ENCODE peak calls at places on chromosome 13, in six cellular contexts. One of them, this sample, is unnamed.

GRCh38 chr13:106348032-106348431 is 187.4 kb downstream of the EFNB2 start:
- DNase-seq in AG09319: no peak
- DNase-seq in upper lobe of left lung: no peak
- DNase-seq in mucosa of descending colon: no peak
- DNase-seq in pancreas: no peak
- DNase-seq in H9: no peak
- DNase-seq in this sample: no peak

GRCh38 chr13:44746690-44747089 is 170.6 kb upstream of the TSC22D1 start:
- DNase-seq in AG09319: no peak
- DNase-seq in upper lobe of left lung: no peak
- DNase-seq in mucosa of descending colon: no peak
- DNase-seq in pancreas: no peak
- DNase-seq in H9: no peak
- DNase-seq in this sample: no peak

GRCh38 chr13:23081246-23081645 is 99.5 kb upstream of the SGCG start:
- DNase-seq in AG09319: no peak
- DNase-seq in upper lobe of left lung: no peak
- DNase-seq in mucosa of descending colon: no peak
- DNase-seq in pancreas: no peak
- DNase-seq in H9: no peak
- DNase-seq in this sample: no peak

GRCh38 chr13:102721800-102722231 is 27.0 kb upstream of the METTL21C start:
- DNase-seq in AG09319: no peak
- DNase-seq in upper lobe of left lung: no peak
- DNase-seq in mucosa of descending colon: no peak
- DNase-seq in pancreas: no peak
- DNase-seq in H9: no peak
- DNase-seq in this sample: no peak

GRCh38 chr13:52001120-52001731 is 10.0 kb downstream of the ATP7B start:
- DNase-seq in AG09319: no peak
- DNase-seq in upper lobe of left lung: no peak
- DNase-seq in mucosa of descending colon: no peak
- DNase-seq in pancreas: no peak
- DNase-seq in H9: no peak
- DNase-seq in this sample: peak

GRCh38 chr13:67857581-67858310 is 627.6 kb upstream of the PCDH9 start:
- DNase-seq in AG09319: no peak
- DNase-seq in upper lobe of left lung: no peak
- DNase-seq in mucosa of descending colon: no peak
- DNase-seq in pancreas: no peak
- DNase-seq in H9: no peak
- DNase-seq in this sample: no peak

GRCh38 chr13:62704795-62705329 is 1289.2 kb upstream of the PCDH20 start:
- DNase-seq in AG09319: no peak
- DNase-seq in upper lobe of left lung: no peak
- DNase-seq in mucosa of descending colon: no peak
- DNase-seq in pancreas: no peak
- DNase-seq in H9: no peak
- DNase-seq in this sample: no peak

GRCh38 chr13:108315273-108315672 is 45.8 kb downstream of the TNFSF13B start:
- DNase-seq in AG09319: no peak
- DNase-seq in upper lobe of left lung: no peak
- DNase-seq in mucosa of descending colon: no peak
- DNase-seq in pancreas: no peak
- DNase-seq in H9: no peak
- DNase-seq in this sample: no peak

GRCh38 chr13:109500146-109500773 is 286.1 kb downstream of the IRS2 start:
- DNase-seq in AG09319: no peak
- DNase-seq in upper lobe of left lung: no peak
- DNase-seq in mucosa of descending colon: no peak
- DNase-seq in pancreas: no peak
- DNase-seq in H9: peak
- DNase-seq in this sample: no peak

GRCh38 chr13:30110301-30111070 is 196.9 kb downstream of the KATNAL1 start:
- DNase-seq in AG09319: no peak
- DNase-seq in upper lobe of left lung: no peak
- DNase-seq in mucosa of descending colon: no peak
- DNase-seq in pancreas: no peak
- DNase-seq in H9: no peak
- DNase-seq in this sample: no peak

GRCh38 chr13:30112602-30113435 is 194.5 kb downstream of the KATNAL1 start:
- DNase-seq in AG09319: peak
- DNase-seq in upper lobe of left lung: peak
- DNase-seq in mucosa of descending colon: peak
- DNase-seq in pancreas: peak
- DNase-seq in H9: peak
- DNase-seq in this sample: peak

GRCh38 chr13:30113531-30113930 is 193.8 kb downstream of the KATNAL1 start:
- DNase-seq in AG09319: no peak
- DNase-seq in upper lobe of left lung: no peak
- DNase-seq in mucosa of descending colon: peak
- DNase-seq in pancreas: no peak
- DNase-seq in H9: no peak
- DNase-seq in this sample: no peak

GRCh38 chr13:30109471-30110135 is 197.7 kb downstream of the KATNAL1 start:
- DNase-seq in AG09319: no peak
- DNase-seq in upper lobe of left lung: no peak
- DNase-seq in mucosa of descending colon: no peak
- DNase-seq in pancreas: no peak
- DNase-seq in H9: no peak
- DNase-seq in this sample: no peak

DNA sequence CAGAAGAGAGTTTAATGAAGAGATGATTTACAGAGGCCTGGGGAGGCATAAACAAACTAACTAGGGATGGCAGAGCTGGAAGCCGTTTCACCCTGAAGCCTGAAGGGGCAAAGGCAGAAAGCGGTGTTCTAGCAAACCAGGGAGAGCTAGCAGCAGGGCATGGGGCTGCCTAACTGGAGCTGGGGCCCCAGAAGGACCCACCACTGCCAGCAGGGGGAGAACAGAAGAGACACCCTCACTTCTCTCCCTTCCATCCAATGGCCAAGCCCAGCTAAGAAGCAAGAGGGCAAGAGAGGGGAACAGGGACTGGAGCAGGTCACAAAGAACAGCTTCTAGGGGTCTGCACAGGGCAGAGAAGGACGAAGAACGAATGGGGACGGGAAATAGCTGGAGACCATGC is 195.5 kb downstream of the KATNAL1 start:
- DNase-seq in AG09319: no peak
- DNase-seq in upper lobe of left lung: no peak
- DNase-seq in mucosa of descending colon: no peak
- DNase-seq in pancreas: no peak
- DNase-seq in H9: peak
- DNase-seq in this sample: no peak
- TF ChIP-seq CTCF in AG09319: peak
- TF ChIP-seq CTCF in upper lobe of left lung: no peak
- TF ChIP-seq CTCF in mucosa of descending colon: no peak
- TF ChIP-seq CTCF in pancreas: no peak
- TF ChIP-seq CTCF in H9: peak
- TF ChIP-seq CTCF in this sample: no peak

GRCh38 chr13:112441779-112442310 is 65.7 kb downstream of the SPACA7 start:
- DNase-seq in AG09319: no peak
- DNase-seq in upper lobe of left lung: peak
- DNase-seq in mucosa of descending colon: no peak
- DNase-seq in pancreas: no peak
- DNase-seq in H9: peak
- DNase-seq in this sample: no peak

GRCh38 chr13:112444001-112444311 is 67.8 kb downstream of the SPACA7 start:
- DNase-seq in AG09319: peak
- DNase-seq in upper lobe of left lung: peak
- DNase-seq in mucosa of descending colon: peak
- DNase-seq in pancreas: peak
- DNase-seq in H9: peak
- DNase-seq in this sample: peak

GRCh38 chr13:112442483-112443090 is 66.4 kb downstream of the SPACA7 start:
- DNase-seq in AG09319: no peak
- DNase-seq in upper lobe of left lung: peak
- DNase-seq in mucosa of descending colon: no peak
- DNase-seq in pancreas: no peak
- DNase-seq in H9: peak
- DNase-seq in this sample: no peak

GRCh38 chr13:112444416-112445399 is 68.6 kb downstream of the SPACA7 start:
- DNase-seq in AG09319: no peak
- DNase-seq in upper lobe of left lung: peak
- DNase-seq in mucosa of descending colon: no peak
- DNase-seq in pancreas: no peak
- DNase-seq in H9: peak
- DNase-seq in this sample: no peak

GRCh38 chr13:112443191-112444000 is 67.2 kb downstream of the SPACA7 start:
- DNase-seq in AG09319: no peak
- DNase-seq in upper lobe of left lung: peak
- DNase-seq in mucosa of descending colon: peak
- DNase-seq in pancreas: no peak
- DNase-seq in H9: peak
- DNase-seq in this sample: no peak
- TF ChIP-seq CTCF in AG09319: peak
- TF ChIP-seq CTCF in upper lobe of left lung: no peak
- TF ChIP-seq CTCF in mucosa of descending colon: no peak
- TF ChIP-seq CTCF in pancreas: no peak
- TF ChIP-seq CTCF in H9: peak
- TF ChIP-seq CTCF in this sample: peak

GRCh38 chr13:81480634-81481033 is 1139.7 kb upstream of the SPRY2 start:
- DNase-seq in AG09319: no peak
- DNase-seq in upper lobe of left lung: no peak
- DNase-seq in mucosa of descending colon: no peak
- DNase-seq in pancreas: no peak
- DNase-seq in H9: no peak
- DNase-seq in this sample: no peak
- TF ChIP-seq CTCF in AG09319: no peak
- TF ChIP-seq CTCF in upper lobe of left lung: no peak
- TF ChIP-seq CTCF in mucosa of descending colon: no peak
- TF ChIP-seq CTCF in pancreas: no peak
- TF ChIP-seq CTCF in H9: peak
- TF ChIP-seq CTCF in this sample: no peak

DNA sequence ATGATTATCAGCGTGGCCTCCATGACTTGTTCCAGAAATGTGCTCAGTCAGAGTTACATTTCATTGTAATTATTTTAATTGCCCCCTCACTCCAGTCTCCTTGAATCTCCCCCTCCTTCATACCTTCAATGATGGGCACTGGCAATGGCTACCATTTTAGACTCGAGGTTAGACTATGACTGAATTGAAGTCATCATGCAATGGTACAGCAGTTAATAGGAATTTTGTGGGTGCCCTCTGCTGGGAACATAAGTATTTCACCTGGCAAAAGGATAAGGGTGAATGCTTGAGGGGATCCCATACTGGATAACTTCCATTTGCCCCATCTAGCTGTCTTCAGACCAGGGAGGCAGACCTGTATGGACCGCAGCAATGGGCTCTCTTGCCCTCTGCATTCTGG is 32.2 kb upstream of the USP12 start:
- DNase-seq in AG09319: no peak
- DNase-seq in upper lobe of left lung: no peak
- DNase-seq in mucosa of descending colon: peak
- DNase-seq in pancreas: no peak
- DNase-seq in H9: no peak
- DNase-seq in this sample: no peak
- TF ChIP-seq CTCF in AG09319: no peak
- TF ChIP-seq CTCF in upper lobe of left lung: no peak
- TF ChIP-seq CTCF in mucosa of descending colon: no peak
- TF ChIP-seq CTCF in pancreas: no peak
- TF ChIP-seq CTCF in H9: no peak
- TF ChIP-seq CTCF in this sample: peak

GRCh38 chr13:49559006-49559405 is 26.4 kb downstream of the RCBTB1 start:
- DNase-seq in AG09319: no peak
- DNase-seq in upper lobe of left lung: no peak
- DNase-seq in mucosa of descending colon: no peak
- DNase-seq in pancreas: no peak
- DNase-seq in H9: no peak
- DNase-seq in this sample: no peak

GRCh38 chr13:49561064-49561410 is 24.3 kb downstream of the RCBTB1 start:
- DNase-seq in AG09319: no peak
- DNase-seq in upper lobe of left lung: no peak
- DNase-seq in mucosa of descending colon: no peak
- DNase-seq in pancreas: no peak
- DNase-seq in H9: no peak
- DNase-seq in this sample: no peak

GRCh38 chr13:49563513-49563912 is 21.8 kb downstream of the RCBTB1 start:
- DNase-seq in AG09319: no peak
- DNase-seq in upper lobe of left lung: no peak
- DNase-seq in mucosa of descending colon: no peak
- DNase-seq in pancreas: no peak
- DNase-seq in H9: no peak
- DNase-seq in this sample: no peak

DNA sequence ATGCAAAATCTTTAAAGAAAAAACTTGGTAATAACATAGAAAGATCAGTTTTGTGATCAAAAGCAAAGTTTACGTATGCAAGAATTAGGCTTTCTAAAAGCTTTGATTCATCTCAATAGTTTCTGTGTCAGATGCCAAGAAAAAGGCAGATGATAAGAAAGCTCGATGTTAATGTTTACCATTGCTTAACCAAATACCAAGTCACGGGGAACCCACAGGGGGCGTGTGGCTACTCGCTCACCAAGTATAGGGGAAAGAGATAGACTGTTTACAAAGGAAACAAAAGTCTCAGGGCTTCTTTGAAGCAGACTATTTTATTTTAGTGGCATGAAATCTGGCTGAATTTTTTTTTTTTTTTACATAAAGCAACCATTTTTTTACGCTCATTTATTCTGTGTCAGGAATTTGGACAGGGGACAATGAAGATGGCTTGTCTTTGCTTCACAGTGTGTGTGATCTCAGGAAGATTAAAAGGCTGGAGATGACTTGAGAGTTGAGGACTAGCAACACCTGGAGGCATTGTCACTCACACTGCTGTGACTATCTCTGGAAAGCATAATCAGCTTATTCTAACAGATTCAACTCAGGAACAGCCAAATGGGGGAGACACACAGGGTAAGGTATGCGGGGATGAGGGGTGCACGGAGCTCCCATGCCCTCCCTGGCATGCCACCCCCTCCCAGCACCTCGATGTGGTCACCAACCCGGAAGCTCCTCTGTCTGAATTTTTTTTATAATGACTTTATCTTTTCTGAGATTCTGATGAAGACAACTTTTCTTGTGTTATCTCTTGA is 24.9 kb downstream of the RCBTB1 start:
- DNase-seq in AG09319: peak
- DNase-seq in upper lobe of left lung: peak
- DNase-seq in mucosa of descending colon: peak
- DNase-seq in pancreas: peak
- DNase-seq in H9: no peak
- DNase-seq in this sample: no peak
- TF ChIP-seq CTCF in AG09319: peak
- TF ChIP-seq CTCF in upper lobe of left lung: no peak
- TF ChIP-seq CTCF in mucosa of descending colon: no peak
- TF ChIP-seq CTCF in pancreas: no peak
- TF ChIP-seq CTCF in H9: peak
- TF ChIP-seq CTCF in this sample: no peak

GRCh38 chr13:41596190-41596589 is 138.8 kb downstream of the RGCC start:
- DNase-seq in AG09319: no peak
- DNase-seq in upper lobe of left lung: no peak
- DNase-seq in mucosa of descending colon: no peak
- DNase-seq in pancreas: no peak
- DNase-seq in H9: no peak
- DNase-seq in this sample: no peak
- TF ChIP-seq CTCF in AG09319: peak
- TF ChIP-seq CTCF in upper lobe of left lung: no peak
- TF ChIP-seq CTCF in mucosa of descending colon: no peak
- TF ChIP-seq CTCF in pancreas: no peak
- TF ChIP-seq CTCF in H9: no peak
- TF ChIP-seq CTCF in this sample: no peak

This sample was measured in GM13976.